ENCODE peak calls at places on chromosomes 7 and 10, in four cellular contexts. E is K562, Z is HCT116, C is H1. S is an unnamed sample.

GRCh38 chr7:50276446-50276845 is 28.1 kb upstream of the IKZF1 start:
- DNase-seq in E (peak; percentile 28), Z (no peak), C (no peak), S (no peak)

GRCh38 chr7:108406474-108406873 is 49.8 kb downstream of the NRCAM start:
- DNase-seq in E (no peak), Z (no peak), C (no peak), S (no peak)

GRCh38 chr7:2508327-2509231 is 11.0 kb upstream of the LFNG start:
- DNase-seq in E (peak; percentile 38), Z (no peak), C (no peak), S (no peak)

GRCh38 chr7:127844707-127845331 is 186.4 kb downstream of the LRRC4 start:
- DNase-seq in E (peak; percentile 36), Z (no peak), C (no peak), S (no peak)

GRCh38 chr10:63504145-63504881 is 16.9 kb upstream of the REEP3 start:
- DNase-seq in E (no peak), Z (no peak), C (no peak), S (no peak)

GRCh38 chr7:2734761-2735571 is 47.0 kb downstream of the AMZ1 start:
- DNase-seq in E (peak; percentile 49), Z (no peak), C (no peak), S (no peak)

GRCh38 chr7:100951172-100951571 is 1.8 kb downstream of the MUC3A start:
- DNase-seq in E (peak; percentile 37), Z (no peak), C (peak; percentile 91), S (no peak)

GRCh38 chr10:69728335-69728861 is 73.3 kb upstream of the COL13A1 start:
- DNase-seq in E (no peak), Z (no peak), C (peak; percentile 33), S (no peak)

GRCh38 chr10:27710009-27710408 is 35.6 kb downstream of the MKX start:
- DNase-seq in E (no peak), Z (no peak), C (no peak), S (no peak)

GRCh38 chr7:73906874-73907273 is 45.9 kb downstream of the TMEM270 start:
- DNase-seq in E (no peak), Z (no peak), C (no peak), S (no peak)

GRCh38 chr10:37777056-37777455 is 80.4 kb downstream of the ZNF248 start:
- DNase-seq in E (no peak), Z (no peak), C (no peak), S (no peak)

GRCh38 chr10:4372601-4373000 is 453.4 kb upstream of the AKR1E2 start:
- DNase-seq in E (no peak), Z (no peak), C (no peak), S (no peak)

DNA sequence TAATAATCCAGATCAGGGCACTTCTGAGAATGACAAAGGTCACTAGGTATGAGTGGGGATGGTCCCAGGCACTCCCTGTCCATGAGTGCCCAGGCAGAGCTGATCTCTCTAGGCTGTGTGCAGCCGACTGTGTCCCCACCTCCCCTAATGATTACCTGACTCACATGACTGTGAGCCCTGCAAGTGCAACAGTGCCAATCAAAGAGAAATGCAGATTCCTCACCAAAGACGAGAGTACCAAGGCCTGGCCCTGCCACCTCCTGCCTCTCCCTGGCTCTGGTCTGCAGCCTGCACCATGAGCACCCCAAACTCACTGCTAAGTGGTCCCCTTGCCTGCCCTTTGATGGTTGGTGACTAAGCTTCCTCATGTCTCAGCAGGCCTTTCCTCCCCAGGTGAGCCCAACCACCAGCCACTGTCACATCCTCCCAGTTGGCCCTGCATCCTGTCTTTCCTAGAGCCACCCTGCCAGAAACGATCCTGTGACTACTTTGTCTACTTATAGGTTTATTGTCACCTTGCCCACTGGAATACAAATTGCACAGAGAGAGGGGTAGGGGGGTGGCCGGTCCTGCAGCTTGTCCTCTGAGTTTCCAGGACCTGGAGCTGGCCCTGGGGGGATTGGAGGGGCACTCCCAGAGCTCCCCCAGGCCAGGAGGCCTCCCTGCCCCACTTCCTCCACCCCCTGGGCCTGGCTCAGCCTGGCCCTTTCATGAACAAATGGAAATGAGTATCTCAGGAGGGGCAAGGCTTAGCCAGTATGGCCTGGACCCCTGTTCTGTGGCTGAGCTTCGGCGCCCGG is 22.4 kb upstream of the GDF10 start:
- DNase-seq in E (no peak), Z (no peak), C (no peak), S (no peak)
- TF ChIP-seq FOSL1 in E (no peak), Z (no peak), C (no peak), S (no peak)

DNA sequence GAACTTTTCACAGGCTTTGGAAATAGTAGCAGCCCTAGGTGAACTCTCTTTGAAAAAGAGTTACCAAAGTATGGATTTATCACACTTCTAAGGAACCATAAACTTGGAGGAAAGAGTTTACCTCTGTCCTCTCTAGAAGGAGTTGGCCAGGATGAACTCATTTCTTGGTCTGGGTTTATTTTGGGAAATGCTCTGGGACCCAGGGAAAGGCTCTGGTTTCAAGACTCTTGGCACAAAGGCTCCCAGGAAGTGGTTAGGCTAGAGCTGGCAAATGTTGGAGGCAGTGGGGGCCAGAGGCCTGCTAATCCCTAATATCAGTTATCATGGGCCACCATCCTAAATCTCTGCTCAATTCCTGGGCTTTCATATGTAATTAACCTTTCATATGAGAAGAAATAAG is 36.3 kb upstream of the CDK6 start:
- DNase-seq in E (no peak), Z (no peak), C (no peak), S (no peak)
- TF ChIP-seq FOSL1 in E (no peak), Z (no peak), C (no peak), S (no peak)

DNA sequence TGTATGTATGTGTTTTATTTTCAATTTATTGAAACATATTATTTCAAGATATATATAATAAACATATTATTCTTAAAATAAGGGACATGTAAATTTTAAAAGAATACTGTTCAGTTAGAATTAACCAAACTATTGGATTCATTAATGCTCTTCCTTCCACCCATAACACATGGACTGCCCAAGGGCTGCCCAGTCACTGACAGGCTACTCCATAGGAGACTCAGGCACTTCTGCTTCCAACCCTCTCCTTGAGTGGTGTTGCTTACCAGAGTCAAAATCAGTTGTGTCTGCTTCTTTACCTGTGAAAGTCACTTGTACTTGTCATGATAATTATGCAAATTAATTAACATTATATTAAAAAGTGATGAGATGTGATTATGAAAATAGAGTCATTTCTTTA is 9.8 kb upstream of the GPR37 start:
- DNase-seq in E (no peak), Z (no peak), C (no peak), S (no peak)
- TF ChIP-seq FOSL1 in E (no peak), Z (no peak), C (no peak), S (no peak)

DNA sequence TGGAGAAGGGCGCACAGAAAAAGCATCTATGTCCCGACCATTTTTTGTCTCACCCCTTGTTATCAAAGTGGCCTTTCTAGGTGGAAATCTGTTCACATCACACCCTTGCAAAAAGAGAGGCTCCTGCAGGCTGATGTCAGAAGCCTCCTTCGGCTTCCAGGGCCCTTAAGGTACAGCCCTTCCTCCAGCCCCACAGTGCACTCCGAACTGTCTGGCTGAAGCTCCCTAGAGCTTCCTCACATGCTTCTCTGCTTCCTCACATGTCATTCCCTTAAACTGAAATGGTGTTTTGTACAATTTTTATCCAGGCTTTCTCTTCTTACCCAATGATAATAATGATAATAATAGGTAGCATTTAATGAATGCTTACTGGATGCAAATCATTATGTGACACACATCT is 210.3 kb downstream of the INHBA start:
- DNase-seq in E (no peak), Z (no peak), C (no peak), S (no peak)
- TF ChIP-seq FOSL1 in E (no peak), Z (no peak), C (no peak), S (no peak)

GRCh38 chr10:77051837-77052236 is 585.8 kb downstream of the KCNMA1 start:
- DNase-seq in E (no peak), Z (no peak), C (no peak), S (no peak)
- TF ChIP-seq FOSL1 in E (no peak), Z (no peak), C (no peak), S (no peak)

GRCh38 chr10:77836299-77836820 is 90.2 kb downstream of the DLG5 start:
- DNase-seq in E (peak; percentile 92), Z (no peak), C (no peak), S (no peak)

GRCh38 chr10:77833792-77834191 is 92.8 kb downstream of the DLG5 start:
- DNase-seq in E (no peak), Z (no peak), C (no peak), S (no peak)

GRCh38 chr10:77834540-77834939 is 92.0 kb downstream of the DLG5 start:
- DNase-seq in E (no peak), Z (no peak), C (no peak), S (no peak)

GRCh38 chr10:77835669-77836086 is 90.9 kb downstream of the DLG5 start:
- DNase-seq in E (no peak), Z (no peak), C (no peak), S (no peak)

DNA sequence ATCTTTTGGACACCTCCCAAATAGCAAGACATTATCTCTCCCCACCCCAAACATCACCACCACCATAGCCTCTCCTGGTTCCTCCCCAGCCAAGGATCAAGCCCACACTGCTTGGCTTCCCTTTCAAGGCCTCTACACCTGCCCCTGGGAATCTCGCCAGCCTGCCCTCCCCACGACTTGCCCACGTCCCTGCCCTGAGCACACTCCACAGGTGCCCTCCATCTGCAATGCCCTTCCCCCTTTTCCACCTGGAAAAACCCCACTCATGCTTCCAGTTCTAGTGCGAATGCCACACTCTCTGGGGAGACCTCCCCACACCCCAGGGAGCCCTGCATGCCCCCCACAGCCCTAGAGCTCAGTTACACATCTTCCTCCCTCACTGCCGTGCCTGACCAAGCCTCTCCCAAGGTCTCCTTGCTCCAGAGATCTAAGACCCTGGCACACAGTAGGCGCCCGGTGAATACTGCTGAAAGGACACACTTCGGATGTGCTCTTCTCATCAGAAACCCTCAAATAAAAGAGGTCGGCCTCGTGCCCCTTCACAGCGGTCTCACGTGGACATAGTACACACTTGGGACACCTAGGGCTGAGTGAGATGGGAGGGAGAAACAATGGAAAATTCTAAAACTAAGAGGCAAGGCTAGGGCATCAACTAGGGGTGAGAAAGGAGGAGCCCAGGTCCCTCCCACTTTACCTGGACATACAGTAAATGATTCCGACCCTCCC is 91.4 kb downstream of the DLG5 start:
- DNase-seq in E (no peak), Z (no peak), C (no peak), S (no peak)
- TF ChIP-seq FOSL1 in E (no peak), Z (no peak), C (no peak), S (no peak)

GRCh38 chr7:48085942-48086341 is 3.1 kb upstream of the UPP1 start:
- DNase-seq in E (no peak), Z (no peak), C (no peak), S (no peak)

GRCh38 chr7:48089415-48089975 is 430 bp downstream of the UPP1 start:
- DNase-seq in E (no peak), Z (no peak), C (no peak), S (no peak)

GRCh38 chr7:48085433-48085791 is 3.7 kb upstream of the UPP1 start:
- DNase-seq in E (no peak), Z (no peak), C (no peak), S (no peak)

GRCh38 chr7:48088559-48089414 is at the start of gene UPP1:
- DNase-seq in E (peak; percentile 86), Z (peak; percentile 73), C (no peak), S (peak; percentile 97)

DNA sequence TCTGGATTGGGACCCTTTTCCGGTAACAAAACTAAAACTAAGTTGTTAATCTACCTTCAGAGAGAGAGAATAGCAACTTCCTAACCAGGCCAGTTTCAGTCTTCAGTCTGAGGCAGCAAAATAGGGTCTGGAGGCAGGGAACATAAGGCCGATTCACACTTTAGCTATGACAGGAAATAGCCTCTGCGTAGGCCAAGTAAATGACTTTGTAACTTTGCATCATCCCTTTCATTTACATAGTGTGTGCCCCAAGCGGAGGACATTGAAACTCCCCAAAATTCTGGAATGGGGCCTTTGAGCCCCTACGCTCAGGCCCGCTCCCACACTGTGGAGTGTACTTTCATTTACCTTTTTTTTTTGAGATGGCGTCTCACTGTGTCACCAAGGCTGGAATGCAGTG is 1.7 kb upstream of the UPP1 start:
- DNase-seq in E (no peak), Z (no peak), C (no peak), S (no peak)
- TF ChIP-seq FOSL1 in E (no peak), Z (no peak), C (no peak), S (no peak)

S was measured in HepG2.